ENCODE peak calls at places on chromosomes 1 and 21, in five cellular contexts. W, C, U, O and F are unnamed samples.

GRCh38 chr21:28419811-28420210 is 572.9 kb downstream of the LTN1 start:
- DNase-seq in W (no peak), C (no peak), U (no peak), O (no peak), F (no peak)

GRCh38 chr21:43291347-43291950 is 122.6 kb downstream of the CRYAA start:
- DNase-seq in W (no peak), C (no peak), U (no peak), O (no peak), F (no peak)

GRCh38 chr1:184222561-184223157 is 164.2 kb upstream of the C1orf21 start:
- DNase-seq in W (peak), C (peak), U (no peak), O (peak), F (peak)

GRCh38 chr1:7407547-7407895 is 363.6 kb upstream of the VAMP3 start:
- DNase-seq in W (no peak), C (no peak), U (no peak), O (no peak), F (no peak)

GRCh38 chr21:28550057-28550825 is 442.4 kb downstream of the LTN1 start:
- DNase-seq in W (no peak), C (no peak), U (no peak), O (no peak), F (no peak)

GRCh38 chr1:188769181-188769580 is 1708.5 kb downstream of the BRINP3 start:
- DNase-seq in W (no peak), C (no peak), U (no peak), O (no peak), F (no peak)

GRCh38 chr1:201649776-201650607 is 111.1 kb downstream of the NAV1 start:
- DNase-seq in W (peak), C (peak), U (peak), O (peak), F (peak)

GRCh38 chr21:35840197-35840799 is 220.0 kb downstream of the SETD4 start:
- DNase-seq in W (no peak), C (peak), U (peak), O (no peak), F (peak)

GRCh38 chr1:11143401-11143800 is 43.7 kb upstream of the EXOSC10 start:
- DNase-seq in W (no peak), C (no peak), U (no peak), O (no peak), F (no peak)

GRCh38 chr1:26083246-26083645 is 15.8 kb upstream of the TRIM63 start:
- DNase-seq in W (no peak), C (no peak), U (no peak), O (no peak), F (peak)

GRCh38 chr1:1402081-1402900 is 3.2 kb upstream of the CCNL2 start:
- DNase-seq in W (no peak), C (no peak), U (no peak), O (no peak), F (no peak)